ENCODE peak calls at places on chromosomes 13 and 19, in four cellular contexts. R, C, B and Z are unnamed samples.

GRCh38 chr13:30719521-30719914 is 15.8 kb upstream of the ALOX5AP start:
- DNase-seq in R (no peak), C (no peak), B (no peak), Z (no peak)

GRCh38 chr19:10892256-10892655 is 20.9 kb downstream of the CARM1 start:
- DNase-seq in R (peak; percentile 42), C (no peak), B (peak; percentile 48), Z (no peak)

GRCh38 chr13:80274643-80275042 is 66.3 kb downstream of the SPRY2 start:
- DNase-seq in R (no peak), C (no peak), B (no peak), Z (no peak)

GRCh38 chr19:38730731-38731589 is 13.3 kb downstream of the CAPN12 start:
- DNase-seq in R (no peak), C (no peak), B (no peak), Z (no peak)

GRCh38 chr19:47531640-47532387 is 17.0 kb upstream of the NAPA start:
- DNase-seq in R (no peak), C (no peak), B (no peak), Z (no peak)

GRCh38 chr13:36344173-36344572 is 2.0 kb downstream of the SPART start:
- DNase-seq in R (no peak), C (no peak), B (no peak), Z (no peak)

GRCh38 chr19:39508629-39509028 is 6.3 kb upstream of the SELENOV start:
- DNase-seq in R (no peak), C (no peak), B (no peak), Z (no peak)

GRCh38 chr19:6532244-6532999 is 1.6 kb downstream of the TNFSF9 start:
- DNase-seq in R (no peak), C (no peak), B (no peak), Z (no peak)

GRCh38 chr13:73822671-73823592 is 311.3 kb downstream of the KLF12 start:
- DNase-seq in R (no peak), C (no peak), B (no peak), Z (no peak)

GRCh38 chr19:29532956-29533355 is 7.2 kb downstream of the VSTM2B start:
- DNase-seq in R (no peak), C (no peak), B (no peak), Z (no peak)

GRCh38 chr19:16930753-16931152 is 42.0 kb downstream of the F2RL3 start:
- DNase-seq in R (no peak), C (no peak), B (no peak), Z (no peak)

GRCh38 chr19:13835791-13836723 is 40.8 kb downstream of the ZSWIM4 start:
- DNase-seq in R (peak; percentile 55), C (peak; percentile 40), B (no peak), Z (no peak)

GRCh38 chr19:39031368-39032163 is 783 bp downstream of the FBXO27 start:
- DNase-seq in R (peak; percentile 77), C (peak; percentile 61), B (peak; percentile 78), Z (peak; percentile 64)

GRCh38 chr19:35545855-35546381 is 492 bp downstream of the TMEM147 start:
- DNase-seq in R (peak; percentile 31), C (no peak), B (no peak), Z (no peak)

GRCh38 chr19:38693380-38694223 is 46.2 kb downstream of the ACTN4 start:
- DNase-seq in R (no peak), C (peak; percentile 88), B (no peak), Z (peak; percentile 47)

GRCh38 chr19:41706741-41707501 is 1.5 kb upstream of the CEACAM5 start:
- DNase-seq in R (peak; percentile 23), C (no peak), B (peak; percentile 80), Z (no peak)

GRCh38 chr19:54708781-54709180 is 15.5 kb upstream of the KIR3DL3 start:
- DNase-seq in R (no peak), C (no peak), B (no peak), Z (no peak)

GRCh38 chr19:51375504-51376221 is 3.2 kb upstream of the NKG7 start:
- DNase-seq in R (no peak), C (no peak), B (no peak), Z (no peak)

GRCh38 chr13:27005556-27005955 is 166.1 kb downstream of the USP12 start:
- DNase-seq in R (no peak), C (no peak), B (no peak), Z (no peak)

GRCh38 chr19:48354332-48354992 is 9.3 kb downstream of the TMEM143 start:
- DNase-seq in R (no peak), C (peak; percentile 81), B (no peak), Z (peak; percentile 73)

GRCh38 chr19:35462476-35462953 is 14.5 kb downstream of the FFAR2 start:
- DNase-seq in R (no peak), C (no peak), B (no peak), Z (no peak)

GRCh38 chr19:55308281-55308680 is 16.9 kb downstream of the TMEM150B start:
- DNase-seq in R (no peak), C (no peak), B (no peak), Z (no peak)

GRCh38 chr19:4071610-4072009 is 4.9 kb upstream of the ZBTB7A start:
- DNase-seq in R (no peak), C (no peak), B (no peak), Z (no peak)

GRCh38 chr13:110499621-110500281 is 61.8 kb downstream of the RAB20 start:
- DNase-seq in R (no peak), C (peak; percentile 91), B (peak; percentile 45), Z (no peak)

GRCh38 chr19:32063601-32064000 is 281.8 kb upstream of the ZNF507 start:
- DNase-seq in R (peak; percentile 41), C (no peak), B (no peak), Z (no peak)

GRCh38 chr19:19280561-19280960 is 7.5 kb upstream of the TM6SF2 start:
- DNase-seq in R (no peak), C (no peak), B (no peak), Z (no peak)

GRCh38 chr19:34317311-34317927 is 47.6 kb upstream of the GPI start:
- DNase-seq in R (no peak), C (no peak), B (no peak), Z (no peak)

GRCh38 chr13:63942372-63942771 is 2526.7 kb upstream of the PCDH20 start:
- DNase-seq in R (no peak), C (no peak), B (no peak), Z (no peak)

GRCh38 chr19:14023404-14024235 is 4.3 kb upstream of the RLN3 start:
- DNase-seq in R (no peak), C (peak; percentile 40), B (peak; percentile 58), Z (peak; percentile 59)

GRCh38 chr13:94860981-94861407 is 148.6 kb upstream of the SOX21 start:
- DNase-seq in R (no peak), C (peak; percentile 38), B (no peak), Z (no peak)

GRCh38 chr13:106072014-106072413 is 463.4 kb downstream of the EFNB2 start:
- DNase-seq in R (no peak), C (no peak), B (no peak), Z (no peak)

GRCh38 chr19:28737526-28737925 is 475.4 kb downstream of the UQCRFS1 start:
- DNase-seq in R (no peak), C (no peak), B (no peak), Z (no peak)

DNA sequence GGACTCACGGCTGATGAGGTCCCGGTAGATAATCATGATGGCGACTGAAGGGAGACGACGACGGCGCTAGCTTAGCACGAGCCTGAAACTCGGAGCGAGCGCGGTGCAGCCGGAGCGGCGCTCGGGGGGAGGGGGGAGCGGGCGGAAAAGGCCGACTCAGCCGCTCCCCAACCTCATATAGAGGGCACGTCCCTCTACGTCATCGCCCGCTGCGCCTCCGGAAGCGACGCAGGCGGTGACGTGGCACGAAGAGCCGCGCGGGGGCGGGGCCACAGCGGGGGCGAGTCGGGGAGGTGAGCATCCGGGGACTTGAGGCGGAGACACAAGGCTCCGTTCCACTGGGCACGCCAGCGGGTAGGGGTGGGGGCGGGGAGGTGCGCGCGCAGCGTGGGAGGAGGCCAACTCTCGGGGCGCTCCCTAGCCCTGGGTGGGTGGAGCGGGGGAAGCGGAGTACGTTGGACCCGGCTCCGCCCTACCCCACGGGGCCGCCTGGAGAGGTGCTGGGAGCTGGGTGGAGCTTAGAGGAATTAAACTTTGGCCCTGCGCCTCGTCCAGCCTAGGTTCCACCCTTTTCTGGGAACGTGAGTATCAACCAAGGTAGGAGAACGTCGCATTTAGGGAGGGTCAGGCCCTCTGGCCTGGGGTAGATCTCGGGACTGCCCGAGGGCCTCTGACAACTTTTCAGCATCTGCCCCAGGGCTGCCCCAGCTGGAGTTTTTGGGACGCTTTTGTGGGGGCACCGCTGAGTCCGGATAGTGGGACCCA is at the start of gene TPT1:
- DNase-seq in R (peak; percentile 99), C (peak; percentile 100), B (peak; percentile 99), Z (peak; percentile 96)
- TF ChIP-seq CTCF in R (no peak), C (no peak), B (no peak), Z (no peak)

DNA sequence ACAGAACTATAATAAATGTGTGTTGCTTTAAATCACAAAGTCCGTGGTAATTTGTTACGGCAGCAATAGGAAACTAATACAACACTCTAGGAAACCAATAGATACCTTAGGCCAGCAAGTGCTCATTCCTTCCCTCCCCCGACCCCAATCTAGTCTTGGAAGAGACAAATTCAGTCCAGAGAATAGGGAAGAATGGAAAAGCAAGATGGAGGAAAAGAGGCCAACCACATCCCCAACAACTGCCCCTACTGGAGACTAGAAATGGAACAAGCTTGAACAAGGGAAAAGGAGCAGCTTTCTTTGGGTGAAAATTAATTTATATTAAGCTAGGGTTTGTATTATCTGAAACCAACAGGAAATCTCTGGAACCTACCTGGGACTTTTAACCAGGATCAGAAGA is 54.4 kb downstream of the DIAPH3 start:
- DNase-seq in R (no peak), C (no peak), B (no peak), Z (no peak)
- TF ChIP-seq CTCF in R (no peak), C (no peak), B (no peak), Z (no peak)

DNA sequence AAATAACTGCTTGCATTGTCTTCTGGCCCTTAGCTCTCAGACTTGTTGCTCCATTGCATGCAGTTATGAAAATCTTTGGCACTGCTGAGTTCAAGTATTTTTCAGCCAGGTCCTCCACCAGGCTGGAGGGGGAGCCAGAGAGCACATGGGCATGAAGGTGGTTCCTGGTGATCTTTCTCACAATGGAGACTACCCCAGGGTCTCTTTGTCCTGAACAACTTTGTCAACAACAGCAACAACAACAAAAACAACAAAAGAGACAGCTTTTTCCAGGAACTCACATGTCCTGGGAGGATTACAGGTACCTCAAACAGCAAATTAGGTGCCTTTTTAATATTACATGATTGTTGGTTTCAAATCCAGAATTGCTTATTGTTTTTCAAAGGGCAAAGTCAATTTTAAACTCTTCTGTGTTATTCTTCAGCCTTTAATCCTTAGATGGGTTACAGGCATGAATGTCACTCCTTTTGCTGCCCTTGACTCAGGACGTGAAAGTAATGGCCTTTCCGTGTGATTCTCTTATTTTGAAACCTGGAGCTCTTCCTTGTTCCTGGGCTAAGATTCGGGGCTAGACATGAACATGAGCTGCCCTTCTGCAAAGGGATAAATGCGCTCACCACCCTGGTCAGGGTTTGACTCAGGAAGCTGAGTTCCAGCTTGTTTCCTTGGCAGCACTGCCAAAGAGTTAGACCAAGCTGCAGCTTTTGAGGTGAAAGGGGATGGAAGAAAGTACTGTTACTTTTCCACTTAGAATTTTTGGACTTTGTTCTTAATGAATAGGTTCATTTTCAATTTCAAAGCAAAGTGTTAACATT is 1.8 kb downstream of the RGCC start:
- DNase-seq in R (peak; percentile 32), C (peak; percentile 34), B (no peak), Z (peak; percentile 3)
- TF ChIP-seq CTCF in R (peak; percentile 53), C (peak; percentile 75), B (peak; percentile 35), Z (peak; percentile 67)

GRCh38 chr13:44651209-44651608 is 75.1 kb upstream of the TSC22D1 start:
- DNase-seq in R (no peak), C (no peak), B (no peak), Z (no peak)
- TF ChIP-seq CTCF in R (no peak), C (peak; percentile 13), B (no peak), Z (no peak)